ENCODE peak calls at places on chromosomes 3 and 15, in ten cellular contexts. Y, I, S, W, Z, B, U, D, V and M are unnamed samples.

GRCh38 chr15:84937144-84937543 is 44.5 kb upstream of the PDE8A start:
- DNase-seq in Y (no peak), I (no peak), S (no peak), W (no peak), Z (no peak), B (no peak), U (no peak), D (no peak), V (no peak), M (no peak)

GRCh38 chr3:47884603-47885002 is 81.7 kb downstream of the DHX30 start:
- DNase-seq in Y (no peak), I (no peak), S (no peak), W (no peak), Z (no peak), B (no peak), U (no peak), D (no peak), V (no peak), M (no peak)

GRCh38 chr3:52026016-52026415 is 30.3 kb upstream of the RPL29 start:
- DNase-seq in Y (no peak), I (no peak), S (no peak), W (no peak), Z (no peak), B (no peak), U (no peak), D (no peak), V (no peak), M (no peak)

GRCh38 chr15:62403164-62403809 is 238.2 kb upstream of the C2CD4B start:
- DNase-seq in Y (peak; percentile 86), I (no peak), S (peak; percentile 10), W (no peak), Z (no peak), B (no peak), U (no peak), D (no peak), V (no peak), M (peak; percentile 47)

GRCh38 chr3:69353088-69353478 is 32.8 kb downstream of the FRMD4B start:
- DNase-seq in Y (no peak), I (no peak), S (no peak), W (no peak), Z (no peak), B (no peak), U (no peak), D (no peak), V (no peak), M (no peak)

GRCh38 chr3:172708905-172709775 is 1.7 kb downstream of the NCEH1 start:
- DNase-seq in Y (no peak), I (peak; percentile 21), S (no peak), W (no peak), Z (no peak), B (no peak), U (no peak), D (no peak), V (no peak), M (no peak)

GRCh38 chr3:129038121-129038855 is 22.3 kb upstream of the GP9 start:
- DNase-seq in Y (no peak), I (no peak), S (no peak), W (no peak), Z (no peak), B (peak; percentile 47), U (no peak), D (no peak), V (no peak), M (no peak)

GRCh38 chr3:127006781-127007436 is 24.0 kb downstream of the PLXNA1 start:
- DNase-seq in Y (no peak), I (no peak), S (no peak), W (no peak), Z (no peak), B (no peak), U (no peak), D (no peak), V (no peak), M (no peak)

GRCh38 chr3:25573386-25574171 is 91.1 kb downstream of the TOP2B start:
- DNase-seq in Y (peak; percentile 71), I (no peak), S (no peak), W (no peak), Z (no peak), B (no peak), U (no peak), D (no peak), V (no peak), M (peak; percentile 57)

GRCh38 chr3:72123908-72124441 is 339.0 kb upstream of the PROK2 start:
- DNase-seq in Y (peak; percentile 42), I (peak; percentile 66), S (peak; percentile 62), W (no peak), Z (no peak), B (no peak), U (no peak), D (no peak), V (no peak), M (no peak)

GRCh38 chr15:34284937-34285336 is 52.6 kb downstream of the SLC12A6 start:
- DNase-seq in Y (no peak), I (no peak), S (no peak), W (no peak), Z (no peak), B (no peak), U (no peak), D (no peak), V (no peak), M (no peak)

GRCh38 chr15:38054488-38054887 is 120.0 kb downstream of the TMCO5A start:
- DNase-seq in Y (no peak), I (no peak), S (no peak), W (no peak), Z (no peak), B (no peak), U (no peak), D (no peak), V (no peak), M (peak; percentile 47)

GRCh38 chr3:71951842-71952241 is 166.9 kb upstream of the PROK2 start:
- DNase-seq in Y (no peak), I (no peak), S (no peak), W (no peak), Z (no peak), B (no peak), U (no peak), D (no peak), V (no peak), M (no peak)

GRCh38 chr15:38690737-38691332 is 126.2 kb upstream of the RASGRP1 start:
- DNase-seq in Y (no peak), I (peak; percentile 87), S (no peak), W (peak; percentile 80), Z (no peak), B (peak; percentile 91), U (no peak), D (peak; percentile 72), V (peak; percentile 64), M (no peak)